ENCODE peak calls at places on chromosomes 5 and 9, in nine cellular contexts. K is stromal cell of bone marrow; B is Right ventricle myocardium superior; N is A172; O is AG10803; H is stimulated activated CD4-positive, alpha-beta T cell treated with anti-CD3 and anti-CD28 coated beads, Interleukin-1b, Interleukin-23, amount 100 ng/mL, for 48 hours; J is ecto neural progenitor cell; X is left lobe of liver; Z is MM.1S. L is an unnamed sample.

GRCh38 chr9:90919883-90920282 is 118.3 kb downstream of the SYK start:
- DNase-seq in K (no peak), B (peak), N (no peak), O (no peak), H (no peak), J (no peak), X (no peak), Z (no peak), L (no peak)

GRCh38 chr5:58459860-58460726 is at the start of gene PLK2:
- DNase-seq in K (peak), B (peak), N (peak), O (peak), H (peak), J (peak), X (peak), Z (peak), L (peak)

GRCh38 chr5:33470544-33470943 is 29.8 kb downstream of the TARS1 start:
- DNase-seq in K (peak), B (no peak), N (peak), O (peak), H (no peak), J (no peak), X (no peak), Z (no peak), L (no peak)

GRCh38 chr5:113029614-113030013 is 53.0 kb downstream of the DCP2 start:
- DNase-seq in K (peak), B (no peak), N (no peak), O (peak), H (no peak), J (no peak), X (no peak), Z (no peak), L (no peak)

GRCh38 chr5:39668980-39669379 is 244.2 kb upstream of the DAB2 start:
- DNase-seq in K (no peak), B (no peak), N (no peak), O (no peak), H (no peak), J (no peak), X (no peak), Z (no peak), L (no peak)

GRCh38 chr5:86565197-86565789 is 52.4 kb upstream of the COX7C start:
- DNase-seq in K (no peak), B (no peak), N (no peak), O (no peak), H (no peak), J (no peak), X (no peak), Z (no peak), L (no peak)

GRCh38 chr9:89940625-89941024 is 335.8 kb downstream of the GADD45G start:
- DNase-seq in K (no peak), B (no peak), N (peak), O (peak), H (no peak), J (no peak), X (no peak), Z (no peak), L (no peak)

GRCh38 chr9:107650321-107650720 is 160.8 kb upstream of the KLF4 start:
- DNase-seq in K (peak), B (no peak), N (no peak), O (peak), H (no peak), J (no peak), X (no peak), Z (no peak), L (no peak)

GRCh38 chr9:36772449-36773370 is 200.0 kb downstream of the MELK start:
- DNase-seq in K (peak), B (no peak), N (peak), O (peak), H (no peak), J (no peak), X (no peak), Z (peak), L (no peak)

GRCh38 chr9:124852829-124853531 is at the start of gene WDR38:
- DNase-seq in K (no peak), B (peak), N (peak), O (peak), H (peak), J (peak), X (peak), Z (peak), L (peak)

GRCh38 chr5:54205918-54206317 is 104.5 kb downstream of the ARL15 start:
- DNase-seq in K (no peak), B (no peak), N (no peak), O (no peak), H (no peak), J (no peak), X (no peak), Z (no peak), L (no peak)

GRCh38 chr5:50667079-50667652 is 729 bp downstream of the PARP8 start:
- DNase-seq in K (no peak), B (peak), N (no peak), O (peak), H (peak), J (peak), X (peak), Z (no peak), L (peak)

GRCh38 chr9:14909631-14910177 is 524 bp downstream of the FREM1 start:
- DNase-seq in K (no peak), B (no peak), N (no peak), O (no peak), H (no peak), J (no peak), X (no peak), Z (no peak), L (no peak)

GRCh38 chr5:103218164-103218563 is 40.4 kb upstream of the MACIR start:
- DNase-seq in K (no peak), B (no peak), N (peak), O (peak), H (no peak), J (no peak), X (no peak), Z (no peak), L (no peak)

GRCh38 chr5:57532513-57533497 is 50.2 kb upstream of the ACTBL2 start:
- DNase-seq in K (peak), B (no peak), N (peak), O (peak), H (no peak), J (no peak), X (no peak), Z (no peak), L (no peak)

GRCh38 chr9:113620377-113621161 is 157.0 kb downstream of the RGS3 start:
- DNase-seq in K (peak), B (peak), N (peak), O (peak), H (peak), J (peak), X (peak), Z (no peak), L (no peak)

GRCh38 chr9:32136700-32137339 is 247.6 kb upstream of the ACO1 start:
- DNase-seq in K (no peak), B (no peak), N (peak), O (no peak), H (no peak), J (no peak), X (no peak), Z (no peak), L (no peak)

GRCh38 chr9:20349568-20349967 is 272.7 kb downstream of the MLLT3 start:
- DNase-seq in K (no peak), B (no peak), N (no peak), O (no peak), H (no peak), J (no peak), X (no peak), Z (no peak), L (no peak)